ENCODE peak calls at places on chromosomes 7 and 10, in four cellular contexts. E is transverse colon, N is breast epithelium, M is H54. X is an unnamed sample.

GRCh38 chr10:112899396-112900065 is 50.5 kb upstream of the TCF7L2 start:
- DNase-seq in E (no peak), N (no peak), M (no peak), X (no peak)

GRCh38 chr7:82110146-82110823 is 333.3 kb downstream of the CACNA2D1 start:
- DNase-seq in E (no peak), N (no peak), M (no peak), X (no peak)

GRCh38 chr7:5282464-5283316 is at the start of gene SLC29A4:
- DNase-seq in E (peak), N (no peak), M (no peak), X (peak)

GRCh38 chr7:132575336-132575986 is 809 bp downstream of the PLXNA4 start:
- DNase-seq in E (peak), N (no peak), M (no peak), X (no peak)

GRCh38 chr7:135169141-135169935 is 1.2 kb downstream of the CYREN start:
- DNase-seq in E (peak), N (no peak), M (peak), X (peak)

GRCh38 chr7:108455524-108455832 is 758 bp downstream of the NRCAM start:
- DNase-seq in E (no peak), N (no peak), M (no peak), X (no peak)

GRCh38 chr10:49594594-49594993 is 15.5 kb upstream of the SLC18A3 start:
- DNase-seq in E (peak), N (no peak), M (peak), X (peak)

GRCh38 chr10:125158528-125159485 is 1.6 kb downstream of the CTBP2 start:
- DNase-seq in E (peak), N (no peak), M (peak), X (peak)

GRCh38 chr7:37342665-37343471 is 105.8 kb downstream of the ELMO1 start:
- DNase-seq in E (peak), N (no peak), M (peak), X (peak)

GRCh38 chr10:7193369-7193768 is 217.5 kb downstream of the SFMBT2 start:
- DNase-seq in E (no peak), N (no peak), M (no peak), X (no peak)

GRCh38 chr7:113256883-113257531 is 138.7 kb upstream of the SMIM30 start:
- DNase-seq in E (no peak), N (no peak), M (no peak), X (no peak)

GRCh38 chr7:134778941-134779740 is at the start of gene CALD1:
- DNase-seq in E (peak), N (peak), M (peak), X (no peak)

GRCh38 chr7:34236839-34237492 is 331.6 kb downstream of the BMPER start:
- DNase-seq in E (no peak), N (no peak), M (no peak), X (no peak)

GRCh38 chr10:83922246-83922860 is 217.0 kb upstream of the GHITM start:
- DNase-seq in E (no peak), N (no peak), M (no peak), X (no peak)

GRCh38 chr10:18230794-18231193 is 90.6 kb downstream of the CACNB2 start:
- DNase-seq in E (no peak), N (no peak), M (no peak), X (no peak)

GRCh38 chr10:119139464-119140067 is 25.9 kb downstream of the SFXN4 start:
- DNase-seq in E (no peak), N (no peak), M (peak), X (peak)

GRCh38 chr7:40986351-40986873 is 716.5 kb downstream of the INHBA start:
- DNase-seq in E (no peak), N (no peak), M (peak), X (no peak)

GRCh38 chr10:79179404-79180309 is 110.9 kb downstream of the ZMIZ1 start:
- DNase-seq in E (no peak), N (no peak), M (no peak), X (no peak)

GRCh38 chr10:103890194-103890658 is 27.8 kb downstream of the STN1 start:
- DNase-seq in E (peak), N (no peak), M (no peak), X (no peak)

GRCh38 chr7:155800741-155801267 is 11.5 kb downstream of the SHH start:
- DNase-seq in E (no peak), N (no peak), M (no peak), X (no peak)

GRCh38 chr7:26850193-26850651 is 14.2 kb downstream of the SKAP2 start:
- DNase-seq in E (no peak), N (no peak), M (no peak), X (peak)

GRCh38 chr10:130807721-130808120 is 503.8 kb downstream of the TCERG1L start:
- DNase-seq in E (no peak), N (no peak), M (no peak), X (no peak)
- TF ChIP-seq POLR2A in E (no peak), N (no peak), M (no peak), X (no peak)

GRCh38 chr10:35092851-35093250 is 2.7 kb upstream of the CUL2 start:
- DNase-seq in E (no peak), N (no peak), M (no peak), X (peak)

GRCh38 chr10:35096312-35096711 is 6.2 kb upstream of the CUL2 start:
- DNase-seq in E (no peak), N (no peak), M (no peak), X (no peak)

GRCh38 chr10:35089641-35090161 is 440 bp downstream of the CUL2 start:
- DNase-seq in E (no peak), N (no peak), M (peak), X (peak)

GRCh38 chr10:35091994-35092393 is 1.9 kb upstream of the CUL2 start:
- DNase-seq in E (no peak), N (no peak), M (no peak), X (no peak)

DNA sequence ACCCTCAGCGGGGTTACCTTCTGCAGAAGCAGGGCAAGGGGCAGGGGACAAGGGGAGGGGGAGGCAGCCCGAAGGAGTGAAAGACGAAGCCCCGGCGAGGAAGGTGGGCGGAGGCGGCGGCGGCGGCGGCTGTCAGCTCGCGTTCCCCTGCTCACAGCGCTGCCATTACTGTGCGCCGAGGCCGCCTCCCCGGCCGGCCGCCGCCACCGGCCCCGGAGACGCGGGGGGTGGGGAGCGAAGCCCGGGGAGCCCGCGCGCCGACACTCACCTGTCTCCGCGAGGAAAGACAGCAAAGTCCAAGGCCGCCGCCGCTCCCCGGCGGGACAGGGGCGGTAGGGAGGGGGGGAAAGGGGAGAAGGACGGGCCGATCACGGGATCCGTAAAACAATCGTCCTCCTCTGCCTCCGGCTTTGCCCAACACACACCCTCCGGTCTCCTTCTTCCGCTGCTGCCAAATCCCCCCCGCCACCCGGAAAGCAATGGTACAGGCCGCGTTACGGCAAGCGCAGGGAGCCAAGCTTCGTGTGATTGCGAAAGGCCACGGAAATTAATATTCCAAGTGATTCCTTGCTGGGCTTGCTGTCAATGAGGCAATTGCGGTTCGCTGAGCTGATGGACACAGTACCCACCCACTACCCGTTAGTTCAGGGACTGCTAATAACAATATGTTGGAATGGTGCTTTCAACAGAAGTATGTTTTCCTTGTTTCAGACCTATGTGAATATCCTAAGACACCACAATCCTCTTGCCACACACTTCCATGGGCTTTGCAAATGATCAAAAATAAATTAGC is at the start of gene CUL2:
- DNase-seq in E (peak), N (peak), M (peak), X (peak)
- TF ChIP-seq POLR2A in E (peak), N (no peak), M (peak), X (peak)

GRCh38 chr7:44574286-44574872 is 671 bp upstream of the DDX56 start:
- DNase-seq in E (no peak), N (no peak), M (no peak), X (peak)

GRCh38 chr7:44572771-44573170 is 937 bp downstream of the DDX56 start:
- DNase-seq in E (no peak), N (no peak), M (no peak), X (no peak)

GRCh38 chr7:44575054-44575453 is 1.3 kb upstream of the DDX56 start:
- DNase-seq in E (no peak), N (no peak), M (no peak), X (no peak)

GRCh38 chr7:44576228-44576627 is 2.5 kb upstream of the DDX56 start:
- DNase-seq in E (no peak), N (no peak), M (no peak), X (no peak)

GRCh38 chr7:44573464-44574285 is at the start of gene DDX56:
- DNase-seq in E (peak), N (peak), M (peak), X (peak)
- TF ChIP-seq POLR2A in E (peak), N (peak), M (peak), X (peak)

DNA sequence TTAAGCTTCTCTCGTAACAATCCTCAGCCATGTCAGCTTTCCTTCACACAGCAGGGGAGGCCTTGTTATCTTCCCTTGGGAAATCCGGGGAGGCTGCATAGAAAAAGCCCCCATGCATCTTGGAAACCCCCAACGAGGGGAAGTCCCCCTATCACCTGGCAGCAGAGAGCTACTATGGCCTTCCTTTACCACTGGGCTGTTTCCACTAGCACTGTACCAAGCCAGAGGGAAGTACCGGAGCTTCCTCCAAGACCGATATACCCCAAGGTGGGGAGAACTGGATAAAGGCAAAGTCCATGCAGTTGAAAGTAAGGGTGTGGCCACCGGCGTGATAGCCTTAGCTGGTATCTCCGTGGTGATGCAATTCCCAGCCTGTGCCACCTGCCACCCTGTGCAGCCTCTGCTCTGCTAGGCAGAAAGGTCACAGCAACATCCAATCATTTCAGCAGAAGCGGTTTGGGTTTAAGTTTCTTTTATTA is 4.4 kb upstream of the CLIP2 start:
- DNase-seq in E (peak), N (no peak), M (no peak), X (peak)
- TF ChIP-seq POLR2A in E (peak), N (no peak), M (no peak), X (no peak)

GRCh38 chr10:32958085-32958991 is at the start of gene ITGB1:
- DNase-seq in E (peak), N (peak), M (peak), X (peak)
- TF ChIP-seq POLR2A in E (peak), N (peak), M (peak), X (peak)

X was measured in erythroblast.